ENCODE peak calls at places on chromosome 12, in six cellular contexts. A is head of caudate nucleus, P is left cardiac atrium, E is pulmonary artery endothelial cell, R is B cell, D is IMR-90. U is an unnamed sample.

GRCh38 chr12:88591343-88591742 is 11.1 kb upstream of the KITLG start:
- DNase-seq in A (no peak), P (no peak), E (no peak), R (no peak), D (peak), U (no peak)

GRCh38 chr12:57756406-57757341 is 1.8 kb downstream of the MARCHF9 start:
- DNase-seq in A (no peak), P (no peak), E (no peak), R (peak), D (no peak), U (peak)

GRCh38 chr12:119178544-119179334 is at the start of gene HSPB8:
- DNase-seq in A (peak), P (peak), E (no peak), R (no peak), D (peak), U (no peak)

GRCh38 chr12:112559784-112560183 is 141.0 kb downstream of the PTPN11 start:
- DNase-seq in A (no peak), P (no peak), E (no peak), R (no peak), D (peak), U (no peak)

GRCh38 chr12:31245822-31246469 is 80.0 kb downstream of the SINHCAF start:
- DNase-seq in A (no peak), P (no peak), E (no peak), R (no peak), D (no peak), U (no peak)

GRCh38 chr12:47033081-47033480 is 46.3 kb upstream of the PCED1B start:
- DNase-seq in A (no peak), P (peak), E (no peak), R (no peak), D (no peak), U (no peak)

GRCh38 chr12:1760566-1761382 is 59.6 kb upstream of the LRTM2 start:
- DNase-seq in A (no peak), P (no peak), E (peak), R (no peak), D (peak), U (peak)

GRCh38 chr12:25701290-25701689 is 148.2 kb upstream of the LMNTD1 start:
- DNase-seq in A (no peak), P (no peak), E (no peak), R (no peak), D (peak), U (peak)

GRCh38 chr12:56086096-56086495 is 6.1 kb downstream of the ERBB3 start:
- DNase-seq in A (no peak), P (no peak), E (no peak), R (no peak), D (no peak), U (no peak)

GRCh38 chr12:50555471-50555885 is 50.7 kb downstream of the DIP2B start:
- DNase-seq in A (no peak), P (no peak), E (no peak), R (no peak), D (no peak), U (no peak)

GRCh38 chr12:6703631-6704030 is 3.0 kb upstream of the PIANP start:
- DNase-seq in A (no peak), P (no peak), E (no peak), R (no peak), D (peak), U (no peak)

GRCh38 chr12:2393016-2393415 is 340.2 kb downstream of the CACNA1C start:
- DNase-seq in A (no peak), P (no peak), E (no peak), R (no peak), D (no peak), U (no peak)

GRCh38 chr12:6529291-6529737 is 5.0 kb upstream of the GAPDH start:
- DNase-seq in A (no peak), P (no peak), E (no peak), R (no peak), D (no peak), U (no peak)

GRCh38 chr12:132069336-132069985 is 74.7 kb downstream of the DDX51 start:
- DNase-seq in A (no peak), P (no peak), E (no peak), R (no peak), D (no peak), U (no peak)

GRCh38 chr12:127926004-127926403 is 341.0 kb upstream of the TMEM132C start:
- DNase-seq in A (peak), P (peak), E (no peak), R (no peak), D (no peak), U (peak)

GRCh38 chr12:93198086-93198485 is 179.6 kb upstream of the NUDT4 start:
- DNase-seq in A (no peak), P (peak), E (no peak), R (no peak), D (peak), U (no peak)

GRCh38 chr12:122790393-122791075 is 16.2 kb downstream of the CCDC62 start:
- DNase-seq in A (no peak), P (no peak), E (no peak), R (no peak), D (peak), U (no peak)